ENCODE peak calls at places on chromosome 20, in nine cellular contexts. X is A549, Q is right lobe of liver, T is adrenal gland, F is transverse colon, O is spleen, I is uterus, G is endothelial cell of umbilical vein, D is Peyer's patch. M is an unnamed sample.

GRCh38 chr20:59636791-59637370 is 32.5 kb downstream of the PHACTR3 start:
- DNase-seq in I (no peak), D (no peak), Q (no peak), F (no peak), G (no peak), T (no peak), O (no peak), X (no peak), M (no peak)

GRCh38 chr20:20731945-20732296 is 19.5 kb upstream of the RALGAPA2 start:
- DNase-seq in O (no peak), D (no peak), F (no peak), X (no peak), I (peak), Q (no peak), G (peak), T (peak), M (no peak)

GRCh38 chr20:10581823-10582222 is 92.0 kb downstream of the JAG1 start:
- DNase-seq in F (no peak), O (no peak), D (no peak), I (no peak), X (no peak), Q (no peak), T (no peak), G (no peak), M (no peak)

GRCh38 chr20:53949319-53949839 is 121.0 kb downstream of the BCAS1 start:
- DNase-seq in D (peak), I (no peak), Q (no peak), O (peak), T (peak), G (peak), F (peak), X (no peak), M (no peak)

GRCh38 chr20:4666001-4666470 is 55.7 kb upstream of the PRND start:
- DNase-seq in X (no peak), D (peak), T (peak), I (no peak), F (peak), G (peak), O (no peak), Q (no peak), M (no peak)

GRCh38 chr20:23928788-23929187 is 49.2 kb upstream of the CST5 start:
- DNase-seq in G (no peak), T (no peak), O (no peak), F (no peak), I (no peak), Q (no peak), X (no peak), D (no peak), M (peak)

GRCh38 chr20:61719691-61720347 is 345.9 kb downstream of the TAF4 start:
- DNase-seq in I (no peak), F (no peak), G (no peak), T (no peak), O (peak), Q (no peak), X (no peak), D (no peak), M (no peak)

GRCh38 chr20:1381753-1382591 is 10.9 kb downstream of the FKBP1A start:
- DNase-seq in I (no peak), X (no peak), T (peak), G (no peak), O (no peak), Q (no peak), F (no peak), D (no peak), M (no peak)

GRCh38 chr20:1894471-1894950 is 696 bp upstream of the SIRPA start:
- DNase-seq in T (peak), X (peak), O (peak), G (peak), I (peak), Q (peak), D (no peak), F (peak), M (peak)

GRCh38 chr20:1526310-1526709 is 31.2 kb downstream of the SIRPD start:
- DNase-seq in T (no peak), G (no peak), O (no peak), X (no peak), Q (no peak), F (no peak), I (no peak), D (no peak), M (no peak)

GRCh38 chr20:39269493-39270217 is 307.5 kb downstream of the DHX35 start:
- DNase-seq in Q (no peak), G (peak), F (no peak), X (no peak), O (no peak), T (no peak), I (no peak), D (no peak), M (no peak)

GRCh38 chr20:10505320-10506226 is 70.5 kb downstream of the SLX4IP start:
- DNase-seq in Q (no peak), X (no peak), F (peak), T (peak), I (peak), G (no peak), D (no peak), O (no peak), M (peak)

GRCh38 chr20:60407938-60408337 is 449.7 kb downstream of the CDH26 start:
- DNase-seq in D (no peak), T (no peak), G (no peak), O (no peak), Q (no peak), I (no peak), F (no peak), X (no peak), M (no peak)

GRCh38 chr20:16393297-16393696 is 180.0 kb downstream of the KIF16B start:
- DNase-seq in D (no peak), X (no peak), F (no peak), T (no peak), G (no peak), O (no peak), Q (no peak), I (no peak), M (no peak)

GRCh38 chr20:41454250-41454649 is 87.6 kb upstream of the EMILIN3 start:
- DNase-seq in G (no peak), X (no peak), D (no peak), O (no peak), I (no peak), Q (no peak), T (no peak), F (no peak), M (no peak)

GRCh38 chr20:199996-200395 is 10.5 kb upstream of the DEFB128 start:
- DNase-seq in G (no peak), D (no peak), X (no peak), I (no peak), T (no peak), O (no peak), F (no peak), Q (no peak), M (no peak)

GRCh38 chr20:41167118-41167470 is 29.8 kb downstream of the PLCG1 start:
- DNase-seq in D (peak), Q (no peak), X (no peak), I (no peak), F (peak), G (no peak), O (peak), T (no peak), M (no peak)

GRCh38 chr20:50146214-50146613 is 7.3 kb downstream of the PEDS1 start:
- DNase-seq in X (no peak), F (no peak), D (no peak), G (no peak), I (no peak), T (no peak), O (no peak), Q (no peak), M (no peak)
- H3K4me3 ChIP-seq in X (no peak), F (no peak), D (no peak), G (no peak), I (no peak), T (no peak), O (no peak), Q (no peak), M (no peak)

DNA sequence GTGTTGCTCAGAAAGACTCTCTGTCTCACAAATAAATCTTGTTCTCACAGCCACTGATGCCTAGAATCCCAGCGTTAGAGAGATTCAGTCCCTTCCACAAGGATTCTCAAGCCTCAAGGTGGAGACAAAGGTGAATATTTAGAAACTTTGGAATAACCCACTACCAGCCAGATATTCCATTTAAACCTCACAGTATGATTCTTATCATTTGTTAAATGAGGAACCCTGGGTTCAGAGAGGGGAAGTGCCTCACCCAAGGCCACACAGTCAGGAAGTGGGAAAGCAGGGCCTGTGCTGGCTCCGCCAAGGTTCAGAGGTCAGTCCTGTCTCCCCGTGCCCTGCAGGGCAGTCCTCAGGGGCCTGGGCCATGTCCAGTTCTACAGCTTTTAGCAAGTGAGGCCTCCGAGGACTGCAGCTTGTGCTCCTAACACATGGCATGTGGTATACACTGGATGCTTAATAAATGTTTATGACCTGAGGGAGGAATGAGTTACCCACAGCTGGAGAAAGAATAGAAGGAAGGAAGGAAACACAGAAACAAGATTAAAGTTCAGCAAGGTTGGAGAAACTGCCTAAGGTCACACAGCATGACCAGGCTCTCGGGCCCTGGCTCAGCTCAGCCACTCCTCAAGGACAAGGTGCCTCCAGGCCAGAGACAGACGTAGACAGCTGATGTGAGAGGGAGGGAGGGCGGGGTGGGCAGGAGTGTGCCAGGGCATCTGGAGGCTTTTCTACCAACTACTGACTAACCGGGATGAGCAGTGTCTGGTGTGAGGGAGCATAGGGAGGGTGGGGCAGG is 3.9 kb upstream of the TGM2 start:
- DNase-seq in I (no peak), D (peak), O (peak), X (no peak), F (no peak), G (peak), T (peak), Q (peak), M (no peak)
- H3K27ac ChIP-seq in I (peak), D (no peak), O (peak), X (peak), F (peak), G (peak), T (peak), Q (peak), M (no peak)

GRCh38 chr20:17965042-17965697 is 3.4 kb downstream of the SNX5 start:
- DNase-seq in T (no peak), O (peak), X (no peak), Q (no peak), D (peak), I (no peak), F (no peak), G (no peak), M (no peak)
- TF ChIP-seq POLR2A in T (no peak), O (no peak), X (no peak), Q (no peak), D (no peak), I (no peak), F (no peak), G (no peak), M (no peak)

DNA sequence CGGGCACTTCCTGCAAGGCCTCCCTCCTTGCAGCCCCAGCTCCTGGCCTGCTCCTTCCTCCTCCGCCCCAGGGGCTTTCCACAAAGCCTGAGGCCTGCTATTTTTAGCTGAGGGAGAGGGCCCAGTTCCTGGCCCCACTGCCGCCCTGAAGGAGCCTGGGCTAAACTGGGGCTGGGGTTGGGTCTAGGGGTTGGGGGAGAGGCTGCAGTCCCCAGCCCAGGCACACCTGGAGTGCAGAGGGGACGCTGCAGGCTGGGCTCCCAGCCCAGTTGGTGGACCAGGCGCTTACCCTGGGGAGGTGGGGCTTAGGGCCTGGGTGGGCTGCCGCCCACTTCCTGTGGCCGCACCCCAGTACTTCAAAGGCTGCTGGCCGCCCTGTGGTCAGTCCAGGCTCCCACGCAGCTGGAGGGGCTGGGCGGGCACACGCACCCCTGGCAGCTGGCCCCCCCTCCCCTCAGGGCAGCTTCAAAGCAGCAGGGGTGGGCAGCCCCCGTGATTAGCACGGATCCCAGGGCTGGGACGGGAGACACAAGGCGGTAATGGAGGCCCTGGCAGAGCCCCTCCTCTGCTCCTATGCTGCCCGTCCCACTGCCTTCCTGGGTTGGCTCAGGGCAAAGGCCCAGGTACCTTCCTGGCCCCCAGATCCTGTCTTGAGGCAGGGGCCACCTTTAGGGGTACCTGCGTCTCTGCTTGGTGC is 7.1 kb upstream of the ABHD16B start:
- DNase-seq in O (peak), F (no peak), G (no peak), I (no peak), D (no peak), Q (peak), X (no peak), T (no peak), M (no peak)
- H3K4me3 ChIP-seq in O (no peak), F (no peak), G (no peak), I (no peak), D (no peak), Q (no peak), X (no peak), T (no peak), M (no peak)

GRCh38 chr20:32522775-32523612 is 62.1 kb downstream of the NOL4L start:
- DNase-seq in T (no peak), G (no peak), X (no peak), Q (peak), I (no peak), O (peak), F (no peak), D (no peak), M (no peak)
- H3K27ac ChIP-seq in T (no peak), G (no peak), X (no peak), Q (no peak), I (no peak), O (peak), F (no peak), D (peak), M (no peak)

GRCh38 chr20:25484224-25484846 is 76.9 kb downstream of the GINS1 start:
- DNase-seq in D (no peak), G (no peak), O (no peak), F (no peak), X (no peak), Q (no peak), T (no peak), I (no peak), M (no peak)
- TF ChIP-seq POLR2A in D (no peak), G (no peak), O (no peak), F (no peak), X (no peak), Q (no peak), T (no peak), I (no peak), M (no peak)

DNA sequence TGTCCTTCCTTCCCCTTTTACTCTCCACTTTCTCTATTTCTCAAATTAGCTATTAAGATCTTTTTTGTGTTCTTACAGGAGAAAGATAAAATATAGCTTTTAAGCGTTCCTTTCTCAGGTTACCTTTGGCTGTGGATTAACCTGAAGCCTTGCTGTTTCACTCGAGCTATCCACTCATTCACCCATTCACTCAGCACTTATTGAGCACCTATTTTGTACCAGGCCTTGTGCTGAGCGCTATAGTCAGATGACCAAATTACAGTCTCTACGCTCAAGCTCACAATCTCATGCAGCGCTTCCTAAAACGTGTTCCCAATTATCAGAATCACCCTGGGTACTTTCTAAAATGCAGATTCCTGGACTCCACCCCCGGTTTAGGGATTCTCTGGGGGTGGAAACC is 1.8 kb upstream of the CEP250 start:
- DNase-seq in F (no peak), G (no peak), O (no peak), I (no peak), Q (no peak), D (no peak), T (no peak), X (no peak), M (no peak)
- H3K4me3 ChIP-seq in F (no peak), G (no peak), O (no peak), I (no peak), Q (no peak), D (no peak), T (no peak), X (peak), M (peak)

DNA sequence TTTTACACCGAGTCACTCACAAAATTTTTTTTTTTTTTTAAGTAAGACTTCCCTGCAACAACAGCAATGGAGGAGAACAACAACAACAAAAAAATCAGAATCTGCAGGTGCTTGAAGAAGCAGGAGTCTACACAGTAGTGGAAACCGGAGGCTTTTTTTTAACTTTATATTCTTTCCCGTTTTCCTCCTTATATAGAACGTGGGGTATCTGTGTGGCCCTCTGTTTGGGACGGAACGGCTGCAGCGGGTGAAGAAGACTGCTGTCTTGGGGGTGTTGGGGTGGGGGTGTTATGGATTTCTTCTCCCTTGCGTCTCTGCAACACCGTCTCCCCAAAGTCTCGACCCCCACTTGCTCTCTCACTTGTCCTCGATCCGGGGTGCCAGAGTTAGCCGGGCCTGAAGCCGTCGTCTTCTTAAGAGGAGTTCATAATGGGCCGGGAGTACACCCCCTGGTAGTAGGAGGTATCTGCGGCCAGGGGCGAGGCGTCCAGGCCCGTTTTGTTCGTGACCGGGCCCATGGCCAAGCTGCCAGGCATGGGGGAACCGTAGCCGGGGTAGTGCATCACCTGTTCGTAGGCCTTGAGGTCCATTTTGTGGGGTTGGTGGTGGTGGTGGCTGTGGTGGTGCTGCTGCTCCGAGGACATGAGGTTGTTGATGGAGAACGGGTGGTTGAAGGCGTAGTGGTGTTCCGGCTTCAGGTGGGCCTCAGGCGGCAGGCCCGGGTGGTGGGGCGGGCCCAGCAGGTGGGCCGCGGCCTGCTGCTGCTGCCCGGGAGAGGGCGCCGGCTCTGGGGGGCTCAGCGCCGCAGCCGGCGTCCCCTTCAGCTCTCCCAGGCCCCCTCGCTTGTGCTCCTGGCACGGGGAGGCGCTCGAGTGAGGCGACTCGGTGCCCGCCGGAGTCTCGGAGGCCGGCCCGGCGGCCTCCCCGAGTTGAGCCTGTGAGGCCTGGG is 2.7 kb downstream of the FOXA2 start:
- DNase-seq in G (no peak), Q (no peak), F (no peak), O (no peak), D (no peak), T (no peak), X (no peak), I (no peak), M (no peak)
- H3K27ac ChIP-seq in G (no peak), Q (peak), F (no peak), O (no peak), D (no peak), T (no peak), X (peak), I (no peak), M (no peak)

DNA sequence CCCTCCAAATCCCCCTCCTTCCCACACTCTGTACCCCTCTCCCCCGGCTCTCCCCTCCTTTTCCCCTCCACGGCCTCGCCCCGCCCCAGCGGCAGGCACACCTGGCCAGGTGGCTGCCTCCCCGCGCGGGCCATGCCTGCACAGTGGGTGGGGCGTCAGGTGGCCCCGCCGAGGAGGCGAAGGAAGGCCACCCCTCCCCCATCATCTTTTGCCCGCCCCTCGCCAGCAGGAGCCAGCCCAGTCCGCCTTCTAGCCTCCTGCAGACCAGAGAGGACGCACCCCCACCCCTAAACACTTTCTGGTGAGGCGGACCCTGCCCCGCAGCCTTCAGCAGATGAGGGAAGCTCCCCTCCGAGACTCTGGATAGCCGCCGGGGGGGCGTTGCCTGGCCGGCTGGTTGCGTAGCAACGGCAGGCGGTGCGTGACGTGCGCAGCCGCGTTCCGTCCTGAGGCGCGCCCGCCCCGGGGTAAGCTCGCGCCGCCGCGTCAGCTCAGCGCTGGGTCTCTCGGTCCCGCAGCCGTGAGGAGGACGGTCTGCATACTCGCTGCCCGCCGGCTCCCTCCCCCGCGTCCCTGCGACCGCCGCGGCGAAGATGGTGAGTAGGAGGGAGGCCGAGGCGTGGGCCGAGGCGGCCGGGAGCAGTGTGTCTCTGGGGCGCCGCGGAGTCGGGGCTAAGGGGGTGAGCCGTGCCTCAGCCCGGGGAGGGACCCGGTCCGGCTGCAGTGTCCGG is at the start of gene DSTN:
- DNase-seq in F (peak), X (peak), O (peak), I (peak), G (peak), T (peak), Q (peak), D (peak), M (peak)
- TF ChIP-seq POLR2A in F (peak), X (peak), O (peak), I (peak), G (peak), T (peak), Q (peak), D (peak), M (peak)